ENCODE peak calls at places on chromosomes 2 and 18, in six cellular contexts. E is LoVo, S is NCI-H1092, C is anterior cingulate cortex, H is pons, J is NCI-H345. W is an unnamed sample.

GRCh38 chr2:48250943-48251342 is 279.0 kb upstream of the STON1 start:
- DNase-seq in C (no peak), J (no peak), E (no peak), H (no peak), S (no peak), W (no peak)

GRCh38 chr2:216059233-216059834 is 22.3 kb downstream of the PECR start:
- DNase-seq in C (no peak), S (no peak), J (no peak), H (no peak), E (no peak), W (no peak)

GRCh38 chr2:240584486-240585031 is 2.0 kb upstream of the CAPN10 start:
- DNase-seq in E (no peak), J (no peak), H (no peak), C (no peak), S (no peak), W (no peak)

GRCh38 chr2:74525717-74526648 is at the start of gene DQX1:
- DNase-seq in E (peak; percentile 47), H (peak; percentile 39), J (peak; percentile 11), S (no peak), C (no peak), W (no peak)

GRCh38 chr2:137659616-137660015 is 304.7 kb upstream of the HNMT start:
- DNase-seq in E (no peak), C (no peak), S (peak; percentile 15), J (peak; percentile 8), H (peak; percentile 7), W (no peak)

GRCh38 chr18:8571399-8571798 is 37.8 kb upstream of the RAB12 start:
- DNase-seq in E (no peak), S (no peak), H (no peak), C (no peak), J (no peak), W (no peak)

GRCh38 chr2:108365656-108366055 is 12.1 kb upstream of the SULT1C4 start:
- DNase-seq in J (no peak), S (no peak), C (no peak), E (no peak), H (no peak), W (no peak)

GRCh38 chr18:74517236-74517630 is 17.1 kb upstream of the CNDP1 start:
- DNase-seq in J (no peak), S (no peak), H (no peak), E (no peak), C (no peak), W (no peak)

GRCh38 chr2:197011777-197012641 is 85.5 kb upstream of the PGAP1 start:
- DNase-seq in J (peak; percentile 62), S (peak; percentile 26), C (no peak), H (peak; percentile 94), E (peak; percentile 70), W (no peak)